ENCODE peak calls at places on chromosomes 2 and 18, in five cellular contexts. One of them, this sample, is unnamed.

GRCh38 chr2:192194065-192194865 is 468 bp downstream of the TMEFF2 start:
- DNase-seq in fibroblast of pulmonary artery: no peak
- DNase-seq in MM.1S: no peak
- DNase-seq in fibroblast of lung: peak
- DNase-seq in brain microvascular endothelial cell: peak
- DNase-seq in this sample: no peak

GRCh38 chr18:60981651-60982050 is 351.6 kb upstream of the CDH20 start:
- DNase-seq in MM.1S: no peak
- DNase-seq in brain microvascular endothelial cell: no peak
- DNase-seq in fibroblast of pulmonary artery: no peak
- DNase-seq in fibroblast of lung: no peak
- DNase-seq in this sample: no peak

GRCh38 chr2:228917195-228917594 is 353.9 kb downstream of the PID1 start:
- DNase-seq in MM.1S: no peak
- DNase-seq in brain microvascular endothelial cell: peak
- DNase-seq in fibroblast of pulmonary artery: peak
- DNase-seq in fibroblast of lung: peak
- DNase-seq in this sample: no peak

GRCh38 chr2:213627054-213627710 is 342.9 kb downstream of the SPAG16 start:
- DNase-seq in MM.1S: peak
- DNase-seq in brain microvascular endothelial cell: no peak
- DNase-seq in fibroblast of lung: no peak
- DNase-seq in fibroblast of pulmonary artery: no peak
- DNase-seq in this sample: peak

GRCh38 chr18:21203096-21203495 is 38.9 kb upstream of the GREB1L start:
- DNase-seq in brain microvascular endothelial cell: no peak
- DNase-seq in MM.1S: no peak
- DNase-seq in fibroblast of lung: no peak
- DNase-seq in fibroblast of pulmonary artery: no peak
- DNase-seq in this sample: no peak

GRCh38 chr2:182503886-182504285 is 77.0 kb upstream of the PDE1A start:
- DNase-seq in MM.1S: no peak
- DNase-seq in fibroblast of pulmonary artery: peak
- DNase-seq in fibroblast of lung: peak
- DNase-seq in brain microvascular endothelial cell: no peak
- DNase-seq in this sample: no peak

GRCh38 chr2:54465143-54465542 is 9.0 kb downstream of the SPTBN1 start:
- DNase-seq in fibroblast of pulmonary artery: no peak
- DNase-seq in fibroblast of lung: peak
- DNase-seq in MM.1S: no peak
- DNase-seq in brain microvascular endothelial cell: no peak
- DNase-seq in this sample: no peak

GRCh38 chr18:76499596-76500340 is 4.7 kb upstream of the ZNF516 start:
- DNase-seq in fibroblast of pulmonary artery: no peak
- DNase-seq in MM.1S: no peak
- DNase-seq in brain microvascular endothelial cell: no peak
- DNase-seq in fibroblast of lung: no peak
- DNase-seq in this sample: no peak

GRCh38 chr2:235614176-235614860 is 120.5 kb downstream of the AGAP1 start:
- DNase-seq in fibroblast of pulmonary artery: no peak
- DNase-seq in MM.1S: peak
- DNase-seq in fibroblast of lung: no peak
- DNase-seq in brain microvascular endothelial cell: no peak
- DNase-seq in this sample: no peak

GRCh38 chr18:77178559-77178958 is 46.0 kb upstream of the MBP start:
- DNase-seq in fibroblast of pulmonary artery: peak
- DNase-seq in fibroblast of lung: peak
- DNase-seq in brain microvascular endothelial cell: no peak
- DNase-seq in MM.1S: no peak
- DNase-seq in this sample: no peak

GRCh38 chr18:38611036-38611964 is 1045.7 kb upstream of the CELF4 start:
- DNase-seq in MM.1S: peak
- DNase-seq in fibroblast of pulmonary artery: no peak
- DNase-seq in brain microvascular endothelial cell: no peak
- DNase-seq in fibroblast of lung: no peak
- DNase-seq in this sample: no peak

GRCh38 chr2:232659359-232659758 is 26.0 kb downstream of the EFHD1 start:
- DNase-seq in fibroblast of lung: no peak
- DNase-seq in brain microvascular endothelial cell: no peak
- DNase-seq in MM.1S: no peak
- DNase-seq in fibroblast of pulmonary artery: no peak
- DNase-seq in this sample: no peak

GRCh38 chr2:142951190-142952007 is 73.9 kb downstream of the KYNU start:
- DNase-seq in brain microvascular endothelial cell: no peak
- DNase-seq in MM.1S: no peak
- DNase-seq in fibroblast of lung: peak
- DNase-seq in fibroblast of pulmonary artery: no peak
- DNase-seq in this sample: no peak

GRCh38 chr2:182435754-182436153 is 8.9 kb upstream of the PDE1A start:
- DNase-seq in fibroblast of pulmonary artery: peak
- DNase-seq in brain microvascular endothelial cell: peak
- DNase-seq in fibroblast of lung: peak
- DNase-seq in MM.1S: no peak
- DNase-seq in this sample: no peak

GRCh38 chr2:59888015-59888414 is 665.4 kb downstream of the BCL11A start:
- DNase-seq in fibroblast of lung: no peak
- DNase-seq in brain microvascular endothelial cell: no peak
- DNase-seq in MM.1S: peak
- DNase-seq in fibroblast of pulmonary artery: no peak
- DNase-seq in this sample: no peak

GRCh38 chr2:20186078-20186854 is 38.7 kb downstream of the SDC1 start:
- DNase-seq in fibroblast of pulmonary artery: no peak
- DNase-seq in brain microvascular endothelial cell: peak
- DNase-seq in fibroblast of lung: no peak
- DNase-seq in MM.1S: no peak
- DNase-seq in this sample: peak

GRCh38 chr2:33287611-33288010 is 188.8 kb upstream of the RASGRP3 start:
- DNase-seq in fibroblast of lung: no peak
- DNase-seq in brain microvascular endothelial cell: no peak
- DNase-seq in fibroblast of pulmonary artery: no peak
- DNase-seq in MM.1S: no peak
- DNase-seq in this sample: no peak

GRCh38 chr2:86274265-86274917 is 63.0 kb downstream of the REEP1 start:
- DNase-seq in fibroblast of lung: peak
- DNase-seq in brain microvascular endothelial cell: peak
- DNase-seq in MM.1S: no peak
- DNase-seq in fibroblast of pulmonary artery: peak
- DNase-seq in this sample: peak

GRCh38 chr2:172200495-172201085 is 97.9 kb upstream of the DLX2 start:
- DNase-seq in MM.1S: no peak
- DNase-seq in fibroblast of lung: peak
- DNase-seq in fibroblast of pulmonary artery: peak
- DNase-seq in brain microvascular endothelial cell: peak
- DNase-seq in this sample: no peak

GRCh38 chr2:118554616-118555015 is 292.8 kb downstream of the EN1 start:
- DNase-seq in MM.1S: no peak
- DNase-seq in fibroblast of lung: peak
- DNase-seq in fibroblast of pulmonary artery: peak
- DNase-seq in brain microvascular endothelial cell: no peak
- DNase-seq in this sample: no peak

GRCh38 chr2:66445781-66446177 is 10.9 kb downstream of the MEIS1 start:
- DNase-seq in MM.1S: no peak
- DNase-seq in fibroblast of pulmonary artery: no peak
- DNase-seq in fibroblast of lung: peak
- DNase-seq in brain microvascular endothelial cell: no peak
- DNase-seq in this sample: no peak

GRCh38 chr18:76494181-76494540 is 881 bp downstream of the ZNF516 start:
- DNase-seq in fibroblast of pulmonary artery: peak
- DNase-seq in brain microvascular endothelial cell: no peak
- DNase-seq in MM.1S: no peak
- DNase-seq in fibroblast of lung: peak
- DNase-seq in this sample: no peak

GRCh38 chr2:33513480-33513879 is 37.0 kb downstream of the RASGRP3 start:
- DNase-seq in MM.1S: no peak
- DNase-seq in fibroblast of pulmonary artery: no peak
- DNase-seq in brain microvascular endothelial cell: no peak
- DNase-seq in fibroblast of lung: no peak
- DNase-seq in this sample: no peak

GRCh38 chr2:159614534-159615186 is 1.7 kb downstream of the BAZ2B start:
- DNase-seq in brain microvascular endothelial cell: no peak
- DNase-seq in MM.1S: no peak
- DNase-seq in fibroblast of pulmonary artery: no peak
- DNase-seq in fibroblast of lung: no peak
- DNase-seq in this sample: no peak

GRCh38 chr2:3534251-3534814 is 15.0 kb upstream of the ADI1 start:
- DNase-seq in MM.1S: no peak
- DNase-seq in brain microvascular endothelial cell: no peak
- DNase-seq in fibroblast of pulmonary artery: no peak
- DNase-seq in fibroblast of lung: no peak
- DNase-seq in this sample: no peak

GRCh38 chr2:236367791-236368289 is 103.6 kb upstream of the ASB18 start:
- DNase-seq in MM.1S: no peak
- DNase-seq in fibroblast of lung: no peak
- DNase-seq in brain microvascular endothelial cell: no peak
- DNase-seq in fibroblast of pulmonary artery: no peak
- DNase-seq in this sample: no peak

GRCh38 chr2:85911836-85912692 is 23.3 kb upstream of the ST3GAL5 start:
- DNase-seq in fibroblast of pulmonary artery: peak
- DNase-seq in MM.1S: no peak
- DNase-seq in brain microvascular endothelial cell: peak
- DNase-seq in fibroblast of lung: peak
- DNase-seq in this sample: no peak

GRCh38 chr2:9298583-9298982 is 92.0 kb downstream of the ASAP2 start:
- DNase-seq in fibroblast of lung: no peak
- DNase-seq in MM.1S: no peak
- DNase-seq in brain microvascular endothelial cell: no peak
- DNase-seq in fibroblast of pulmonary artery: no peak
- DNase-seq in this sample: no peak
- TF ChIP-seq CTCF in fibroblast of lung: no peak
- TF ChIP-seq CTCF in MM.1S: no peak
- TF ChIP-seq CTCF in brain microvascular endothelial cell: no peak
- TF ChIP-seq CTCF in fibroblast of pulmonary artery: no peak
- TF ChIP-seq CTCF in this sample: no peak

DNA sequence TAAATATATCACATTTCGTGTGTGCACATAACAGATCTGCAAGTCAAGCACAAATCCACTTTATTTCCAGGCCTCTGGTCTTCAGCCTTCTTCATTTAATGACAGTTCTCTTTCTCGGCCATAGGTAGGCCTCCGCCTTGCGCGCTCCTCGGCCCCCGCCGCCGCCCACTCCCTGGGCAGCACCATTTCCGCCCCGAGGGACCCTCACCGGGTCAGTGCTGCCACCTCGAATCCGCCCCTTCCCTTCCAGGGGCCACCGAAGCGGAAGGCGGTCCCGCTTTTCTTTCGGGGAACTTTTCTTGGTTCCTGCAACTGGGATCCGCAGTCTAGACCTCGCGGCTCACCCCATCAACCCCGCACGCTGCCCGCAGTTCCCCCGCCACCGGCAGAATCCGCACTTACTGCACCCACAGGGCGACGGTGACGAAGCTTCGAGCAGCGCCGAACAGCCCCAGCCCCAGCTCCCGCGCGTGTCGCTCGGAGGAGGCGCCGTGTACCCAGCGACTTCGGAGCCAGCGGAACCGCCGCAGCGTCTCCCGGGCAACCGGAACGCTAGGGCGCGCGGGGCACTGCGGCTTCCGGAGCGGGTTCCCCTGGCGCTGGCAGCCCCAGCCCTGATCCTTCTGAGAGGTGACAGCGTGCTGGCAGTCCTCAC is at the start of gene CDKL4:
- DNase-seq in fibroblast of pulmonary artery: peak
- DNase-seq in MM.1S: no peak
- DNase-seq in brain microvascular endothelial cell: no peak
- DNase-seq in fibroblast of lung: no peak
- DNase-seq in this sample: no peak
- H3K4me3 ChIP-seq in fibroblast of pulmonary artery: peak
- H3K4me3 ChIP-seq in MM.1S: no peak
- H3K4me3 ChIP-seq in brain microvascular endothelial cell: peak
- H3K4me3 ChIP-seq in fibroblast of lung: peak
- H3K4me3 ChIP-seq in this sample: peak

DNA sequence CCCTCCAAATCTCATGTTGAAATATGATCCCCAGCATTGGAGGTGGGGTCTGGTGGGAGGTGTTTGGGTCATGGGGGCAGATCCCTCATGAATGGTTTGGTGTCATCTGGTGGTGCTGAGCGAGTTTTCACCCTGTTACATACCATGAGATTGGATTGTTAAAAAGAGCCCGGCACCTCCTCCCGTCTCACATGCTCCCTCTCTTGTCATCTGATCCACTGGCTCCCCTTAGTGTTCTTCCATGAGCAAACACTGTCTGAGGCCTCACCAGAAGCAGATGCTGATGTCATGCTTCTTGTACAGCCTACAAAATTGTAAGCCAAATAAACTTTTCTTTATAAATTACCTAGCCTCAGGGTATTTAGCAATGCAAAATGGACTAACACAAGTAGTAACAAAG is 405.0 kb upstream of the SLC39A10 start:
- DNase-seq in fibroblast of pulmonary artery: no peak
- DNase-seq in fibroblast of lung: no peak
- DNase-seq in MM.1S: no peak
- DNase-seq in brain microvascular endothelial cell: no peak
- DNase-seq in this sample: no peak
- TF ChIP-seq CTCF in fibroblast of pulmonary artery: no peak
- TF ChIP-seq CTCF in fibroblast of lung: no peak
- TF ChIP-seq CTCF in MM.1S: no peak
- TF ChIP-seq CTCF in brain microvascular endothelial cell: no peak
- TF ChIP-seq CTCF in this sample: peak

DNA sequence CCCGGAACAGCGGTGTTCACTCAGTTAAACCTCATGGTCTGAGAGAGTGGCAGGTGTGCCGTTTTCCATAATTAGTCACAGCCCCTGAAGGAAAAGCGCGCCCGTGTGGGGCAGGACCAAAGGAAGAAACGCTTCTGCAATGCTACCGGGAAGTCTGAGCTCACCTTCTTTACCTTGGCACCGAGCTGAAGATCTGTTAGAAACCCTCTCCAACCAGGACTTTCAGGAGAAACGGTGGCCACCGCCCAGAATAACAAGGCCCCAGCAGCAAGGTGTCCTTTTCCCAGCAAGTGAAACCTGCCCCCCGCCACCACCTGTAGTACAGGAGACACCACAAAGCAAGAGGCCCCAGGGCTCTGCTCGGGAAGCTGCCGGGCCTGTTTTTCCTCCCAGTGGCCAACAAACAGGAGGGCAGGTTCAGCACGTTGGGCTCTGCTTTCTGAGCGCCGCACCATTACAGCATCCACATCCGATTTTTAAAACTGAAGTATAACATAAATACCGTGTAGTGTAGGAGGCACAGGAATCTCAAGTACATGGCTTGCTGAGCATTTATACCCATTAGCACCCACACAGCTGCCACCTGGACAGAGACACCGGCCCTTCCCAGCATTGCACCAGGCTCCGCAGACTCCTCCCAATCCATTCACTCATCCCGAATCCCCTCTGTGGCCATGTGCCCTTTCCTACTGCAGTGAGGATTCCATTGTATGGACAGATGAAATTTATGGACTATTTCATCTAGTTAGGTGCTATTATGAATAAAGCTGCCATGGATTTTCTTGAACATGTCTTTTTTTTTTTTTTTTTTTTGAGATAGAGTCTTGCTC is 121.8 kb upstream of the RIOK3 start:
- DNase-seq in fibroblast of pulmonary artery: no peak
- DNase-seq in MM.1S: no peak
- DNase-seq in brain microvascular endothelial cell: no peak
- DNase-seq in fibroblast of lung: no peak
- DNase-seq in this sample: no peak
- H3K4me3 ChIP-seq in fibroblast of pulmonary artery: no peak
- H3K4me3 ChIP-seq in MM.1S: no peak
- H3K4me3 ChIP-seq in brain microvascular endothelial cell: no peak
- H3K4me3 ChIP-seq in fibroblast of lung: no peak
- H3K4me3 ChIP-seq in this sample: no peak

This sample was measured in epithelial cell of proximal tubule.